ENCODE peak calls at places on chromosomes 1 and 21, in six cellular contexts. M is CD4-positive, CD25-positive, alpha-beta regulatory T cell; G is CD8-positive, alpha-beta T cell; C is small intestine; N is fibroblast of lung; I is CD8-positive, alpha-beta memory T cell. O is an unnamed sample. For H3K4me1, the result is how much of the 10 kb centered on the place peaks cover.

GRCh38 chr1:224762701-224763100 is 146.6 kb downstream of the CNIH3 start:
- DNase-seq in C (no peak), G (no peak), N (no peak), I (no peak), M (no peak), O (no peak)

GRCh38 chr1:238960071-238960470 is 426.3 kb upstream of the CHRM3 start:
- DNase-seq in C (no peak), M (no peak), G (no peak), I (no peak), N (peak), O (no peak)

GRCh38 chr1:220791287-220791686 is 4.6 kb downstream of the MTARC1 start:
- DNase-seq in I (no peak), G (no peak), C (no peak), M (no peak), N (no peak), O (no peak)

GRCh38 chr1:15201221-15201620 is 45.8 kb upstream of the FHAD1 start:
- DNase-seq in N (no peak), G (no peak), M (no peak), C (no peak), I (no peak), O (no peak)

GRCh38 chr1:64915381-64916274 is 50.7 kb downstream of the JAK1 start:
- DNase-seq in G (no peak), I (no peak), C (peak), N (peak), M (no peak), O (peak)

GRCh38 chr1:22111620-22112019 is 31.3 kb downstream of the WNT4 start:
- DNase-seq in C (no peak), N (peak), I (no peak), G (no peak), M (no peak), O (no peak)

GRCh38 chr21:38181101-38181500 is 75.7 kb upstream of the KCNJ15 start:
- DNase-seq in I (no peak), M (no peak), G (no peak), N (peak), C (no peak), O (no peak)

GRCh38 chr1:78843111-78843908 is 163.2 kb downstream of the ADGRL4 start:
- DNase-seq in C (no peak), M (no peak), G (no peak), N (peak), I (no peak), O (no peak)

GRCh38 chr1:167681497-167682102 is 40.2 kb upstream of the MPZL1 start:
- DNase-seq in N (no peak), G (no peak), I (no peak), C (no peak), M (no peak), O (no peak)

GRCh38 chr1:70314706-70315304 is 39.7 kb downstream of the ANKRD13C start:
- DNase-seq in C (no peak), G (no peak), I (no peak), N (no peak), M (no peak), O (no peak)

GRCh38 chr1:224631471-224632105 is 15.5 kb downstream of the CNIH3 start:
- DNase-seq in G (no peak), C (no peak), N (peak), I (no peak), M (no peak), O (no peak)

GRCh38 chr1:228783415-228784045 is 48.3 kb downstream of the RHOU start:
- DNase-seq in C (peak), M (no peak), G (no peak), N (no peak), I (no peak), O (peak)

GRCh38 chr1:111615874-111616715 is 3.5 kb upstream of the RAP1A start:
- DNase-seq in G (no peak), N (no peak), M (peak), I (no peak), C (no peak), O (no peak)

GRCh38 chr1:189751311-189751710 is 726.4 kb downstream of the BRINP3 start:
- DNase-seq in G (no peak), I (no peak), N (peak), M (no peak), C (no peak), O (no peak)

GRCh38 chr1:209751627-209752231 is 4.1 kb upstream of the TRAF3IP3 start:
- DNase-seq in C (no peak), N (no peak), G (no peak), I (no peak), M (peak), O (no peak)

GRCh38 chr1:40338745-40339419 is 21.8 kb upstream of the COL9A2 start:
- DNase-seq in C (peak), I (peak), G (peak), M (peak), N (peak), O (peak)

GRCh38 chr21:46643379-46644177 is 8.1 kb downstream of the PRMT2 start:
- DNase-seq in I (no peak), M (no peak), G (no peak), C (no peak), N (no peak), O (no peak)

GRCh38 chr1:228149341-228150020 is at the start of gene GJC2:
- DNase-seq in C (no peak), I (no peak), N (no peak), M (no peak), G (no peak), O (no peak)

GRCh38 chr1:3874736-3875135 is 17.5 kb downstream of the DFFB start:
- DNase-seq in G (no peak), N (no peak), M (no peak), C (no peak), I (no peak), O (no peak)

GRCh38 chr1:167786502-167786901 is 64.7 kb downstream of the MPZL1 start:
- DNase-seq in N (no peak), G (no peak), I (no peak), C (no peak), M (no peak), O (no peak)

GRCh38 chr1:22031214-22031962 is 21.1 kb upstream of the CDC42 start:
- DNase-seq in N (no peak), G (no peak), I (no peak), C (peak), M (peak), O (peak)

GRCh38 chr1:183914891-183915290 is 110.0 kb downstream of the RGL1 start:
- DNase-seq in M (no peak), N (no peak), G (no peak), I (no peak), C (no peak), O (no peak)

GRCh38 chr1:38613996-38614395 is 245.6 kb downstream of the RRAGC start:
- DNase-seq in M (no peak), C (no peak), N (no peak), G (no peak), I (no peak), O (no peak)

GRCh38 chr1:940121-941026 is 16.7 kb downstream of the SAMD11 start:
- DNase-seq in M (no peak), N (peak), G (no peak), I (no peak), C (peak), O (no peak)

GRCh38 chr21:38760017-38760761 is 45.5 kb upstream of the ETS2 start:
- DNase-seq in I (no peak), C (no peak), M (no peak), G (no peak), N (peak), O (no peak)

GRCh38 chr21:26776320-26777021 is 68.7 kb downstream of the ADAMTS1 start:
- DNase-seq in I (no peak), M (no peak), G (no peak), C (no peak), N (peak), O (no peak)

GRCh38 chr1:76115186-76115585 is 40.6 kb downstream of the ST6GALNAC3 start:
- DNase-seq in I (no peak), G (no peak), C (no peak), M (no peak), N (no peak), O (no peak)

GRCh38 chr1:203143671-203144070 is 16.1 kb downstream of the ADORA1 start:
- DNase-seq in N (no peak), C (peak), G (no peak), I (no peak), M (no peak), O (no peak)
- H3K4me1 ChIP-seq in N (under half), C (under half), G (under half), I (under half), M (under half), O (under half)

DNA sequence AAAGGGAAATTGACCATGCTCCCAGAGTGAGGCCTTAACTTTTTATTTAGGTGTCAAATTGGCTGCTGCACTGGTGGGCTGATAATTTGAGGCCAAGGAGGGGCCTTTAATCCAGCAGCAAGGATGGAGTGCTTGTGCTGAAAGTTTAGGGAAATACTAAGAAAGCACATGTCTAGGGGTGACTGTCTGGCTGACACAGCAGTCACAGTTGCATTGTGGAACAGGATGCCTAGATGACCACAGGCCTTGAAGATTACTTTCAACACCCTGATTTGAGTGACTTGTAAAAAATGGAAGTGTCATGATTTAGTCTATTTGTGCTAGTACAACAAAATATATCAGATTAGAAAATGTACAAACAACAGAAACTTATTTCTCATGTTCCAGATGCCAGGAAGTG is 57.7 kb downstream of the ZNF697 start:
- DNase-seq in I (no peak), G (no peak), M (no peak), C (no peak), N (no peak), O (no peak)
- H3K4me1 ChIP-seq in I (under half), G (under half), M (under half), C (under half), N (under half), O (under half)

GRCh38 chr1:203480525-203481084 is 5.0 kb downstream of the PRELP start:
- DNase-seq in C (peak), N (peak), M (peak), I (peak), G (peak), O (peak)
- H3K4me1 ChIP-seq in C (under half), N (under half), M (under half), I (under half), G (under half), O (under half)

GRCh38 chr1:152042030-152042429 is 5.2 kb upstream of the S100A11 start:
- DNase-seq in N (no peak), C (no peak), G (no peak), I (no peak), M (no peak), O (no peak)
- H3K4me1 ChIP-seq in N (under half), C (under half), G (under half), I (under half), M (under half), O (under half)

GRCh38 chr1:231393668-231394067 is 28.4 kb downstream of the EGLN1 start:
- DNase-seq in M (no peak), C (peak), I (no peak), G (no peak), N (no peak), O (no peak)
- H3K4me1 ChIP-seq in M (under half), C (under half), I (under half), G (under half), N (under half), O (under half)

O was measured in Peyer's patch.